ENCODE peak calls at places on chromosomes 1 and 21, in four cellular contexts. One of them, this sample, is unnamed.

GRCh38 chr1:18970762-18971161 is 14.3 kb upstream of the IFFO2 start:
- DNase-seq in CD8-positive, alpha-beta T cell: no peak
- DNase-seq in HFFc6: peak; percentile 82
- DNase-seq in osteocyte: no peak
- DNase-seq in this sample: no peak

GRCh38 chr1:11158720-11159321 is 30.3 kb upstream of the ANGPTL7 start:
- DNase-seq in CD8-positive, alpha-beta T cell: no peak
- DNase-seq in osteocyte: no peak
- DNase-seq in HFFc6: peak; percentile 96
- DNase-seq in this sample: no peak

GRCh38 chr1:209710837-209711236 is 6.2 kb downstream of the HSD11B1 start:
- DNase-seq in osteocyte: no peak
- DNase-seq in CD8-positive, alpha-beta T cell: no peak
- DNase-seq in HFFc6: no peak
- DNase-seq in this sample: no peak

GRCh38 chr1:161307230-161307768 is 2.5 kb downstream of the MPZ start:
- DNase-seq in CD8-positive, alpha-beta T cell: peak; percentile 50
- DNase-seq in osteocyte: no peak
- DNase-seq in HFFc6: no peak
- DNase-seq in this sample: no peak

GRCh38 chr1:25556791-25557476 is 13.5 kb downstream of the LDLRAP1 start:
- DNase-seq in CD8-positive, alpha-beta T cell: peak; percentile 71
- DNase-seq in HFFc6: peak; percentile 30
- DNase-seq in osteocyte: no peak
- DNase-seq in this sample: no peak

GRCh38 chr1:18830596-18830995 is 28.9 kb downstream of the TAS1R2 start:
- DNase-seq in HFFc6: no peak
- DNase-seq in CD8-positive, alpha-beta T cell: no peak
- DNase-seq in osteocyte: no peak
- DNase-seq in this sample: no peak

GRCh38 chr1:157368363-157368762 is 184.0 kb downstream of the FCRL5 start:
- DNase-seq in osteocyte: no peak
- DNase-seq in HFFc6: no peak
- DNase-seq in CD8-positive, alpha-beta T cell: no peak
- DNase-seq in this sample: no peak

GRCh38 chr1:177945943-177946650 is 23.8 kb downstream of the SEC16B start:
- DNase-seq in osteocyte: peak; percentile 84
- DNase-seq in HFFc6: peak; percentile 56
- DNase-seq in CD8-positive, alpha-beta T cell: no peak
- DNase-seq in this sample: no peak

GRCh38 chr1:13930151-13930550 is 230.2 kb downstream of the PRDM2 start:
- DNase-seq in HFFc6: no peak
- DNase-seq in osteocyte: peak; percentile 46
- DNase-seq in CD8-positive, alpha-beta T cell: no peak
- DNase-seq in this sample: no peak

GRCh38 chr1:217542136-217542777 is 88.6 kb downstream of the GPATCH2 start:
- DNase-seq in HFFc6: no peak
- DNase-seq in osteocyte: no peak
- DNase-seq in CD8-positive, alpha-beta T cell: no peak
- DNase-seq in this sample: peak; percentile 29

GRCh38 chr1:8318436-8318835 is 522 bp downstream of the SLC45A1 start:
- DNase-seq in HFFc6: no peak
- DNase-seq in osteocyte: no peak
- DNase-seq in CD8-positive, alpha-beta T cell: no peak
- DNase-seq in this sample: no peak

GRCh38 chr1:92965003-92965402 is 3.7 kb upstream of the DIPK1A start:
- DNase-seq in osteocyte: no peak
- DNase-seq in HFFc6: no peak
- DNase-seq in CD8-positive, alpha-beta T cell: peak; percentile 74
- DNase-seq in this sample: no peak

GRCh38 chr1:221347706-221348105 is 394.2 kb downstream of the DUSP10 start:
- DNase-seq in CD8-positive, alpha-beta T cell: no peak
- DNase-seq in osteocyte: no peak
- DNase-seq in HFFc6: no peak
- DNase-seq in this sample: no peak

GRCh38 chr21:15400905-15401304 is 328.9 kb upstream of the USP25 start:
- DNase-seq in HFFc6: no peak
- DNase-seq in osteocyte: no peak
- DNase-seq in CD8-positive, alpha-beta T cell: no peak
- DNase-seq in this sample: no peak

GRCh38 chr1:106680922-106681321 is 375.6 kb upstream of the PRMT6 start:
- DNase-seq in HFFc6: no peak
- DNase-seq in osteocyte: no peak
- DNase-seq in CD8-positive, alpha-beta T cell: no peak
- DNase-seq in this sample: no peak

GRCh38 chr1:241828576-241828975 is 19.4 kb upstream of the EXO1 start:
- DNase-seq in osteocyte: no peak
- DNase-seq in HFFc6: peak; percentile 45
- DNase-seq in CD8-positive, alpha-beta T cell: no peak
- DNase-seq in this sample: no peak

GRCh38 chr1:29285771-29286170 is 49.4 kb downstream of the PTPRU start:
- DNase-seq in osteocyte: no peak
- DNase-seq in CD8-positive, alpha-beta T cell: no peak
- DNase-seq in HFFc6: no peak
- DNase-seq in this sample: no peak

GRCh38 chr1:161017756-161018630 is 3.0 kb downstream of the F11R start:
- DNase-seq in osteocyte: no peak
- DNase-seq in HFFc6: no peak
- DNase-seq in CD8-positive, alpha-beta T cell: no peak
- DNase-seq in this sample: no peak

GRCh38 chr1:155179107-155180031 is 5.7 kb downstream of the TRIM46 start:
- DNase-seq in CD8-positive, alpha-beta T cell: no peak
- DNase-seq in HFFc6: no peak
- DNase-seq in osteocyte: no peak
- DNase-seq in this sample: peak; percentile 61

GRCh38 chr1:225880210-225880584 is 2.0 kb downstream of the TMEM63A start:
- DNase-seq in HFFc6: no peak
- DNase-seq in CD8-positive, alpha-beta T cell: no peak
- DNase-seq in osteocyte: no peak
- DNase-seq in this sample: no peak

GRCh38 chr1:21822349-21822748 is 10.3 kb downstream of the LDLRAD2 start:
- DNase-seq in CD8-positive, alpha-beta T cell: no peak
- DNase-seq in osteocyte: no peak
- DNase-seq in HFFc6: no peak
- DNase-seq in this sample: no peak

GRCh38 chr1:23613191-23614126 is 54.2 kb upstream of the ID3 start:
- DNase-seq in osteocyte: no peak
- DNase-seq in HFFc6: no peak
- DNase-seq in CD8-positive, alpha-beta T cell: peak; percentile 78
- DNase-seq in this sample: no peak

GRCh38 chr1:7549693-7550161 is 221.4 kb upstream of the VAMP3 start:
- DNase-seq in HFFc6: no peak
- DNase-seq in osteocyte: no peak
- DNase-seq in CD8-positive, alpha-beta T cell: no peak
- DNase-seq in this sample: no peak

GRCh38 chr1:246503341-246503740 is 3.7 kb downstream of the SMYD3 start:
- DNase-seq in osteocyte: no peak
- DNase-seq in HFFc6: peak; percentile 53
- DNase-seq in CD8-positive, alpha-beta T cell: no peak
- DNase-seq in this sample: no peak

GRCh38 chr1:31739281-31739853 is 24.8 kb downstream of the ADGRB2 start:
- DNase-seq in HFFc6: no peak
- DNase-seq in CD8-positive, alpha-beta T cell: no peak
- DNase-seq in osteocyte: no peak
- DNase-seq in this sample: no peak

GRCh38 chr1:44029260-44029910 is 1.9 kb downstream of the SLC6A9 start:
- DNase-seq in CD8-positive, alpha-beta T cell: no peak
- DNase-seq in osteocyte: no peak
- DNase-seq in HFFc6: no peak
- DNase-seq in this sample: no peak

GRCh38 chr1:71521655-71522264 is 440.9 kb upstream of the ZRANB2 start:
- DNase-seq in CD8-positive, alpha-beta T cell: no peak
- DNase-seq in HFFc6: peak; percentile 18
- DNase-seq in osteocyte: no peak
- DNase-seq in this sample: no peak

GRCh38 chr1:171641076-171641864 is 11.2 kb downstream of the MYOC start:
- DNase-seq in CD8-positive, alpha-beta T cell: no peak
- DNase-seq in osteocyte: no peak
- DNase-seq in HFFc6: no peak
- DNase-seq in this sample: no peak

GRCh38 chr1:174008979-174009378 is 13.2 kb downstream of the RC3H1 start:
- DNase-seq in HFFc6: no peak
- DNase-seq in osteocyte: no peak
- DNase-seq in CD8-positive, alpha-beta T cell: no peak
- DNase-seq in this sample: no peak

GRCh38 chr1:200282497-200283122 is 127.2 kb downstream of the ZNF281 start:
- DNase-seq in osteocyte: no peak
- DNase-seq in CD8-positive, alpha-beta T cell: no peak
- DNase-seq in HFFc6: no peak
- DNase-seq in this sample: no peak

GRCh38 chr1:1370771-1371300 is 4.2 kb downstream of the AURKAIP1 start:
- DNase-seq in CD8-positive, alpha-beta T cell: no peak
- DNase-seq in osteocyte: no peak
- DNase-seq in HFFc6: no peak
- DNase-seq in this sample: no peak

GRCh38 chr1:110554871-110555801 is 36.2 kb upstream of the KCNA10 start:
- DNase-seq in osteocyte: no peak
- DNase-seq in CD8-positive, alpha-beta T cell: peak; percentile 75
- DNase-seq in HFFc6: no peak
- DNase-seq in this sample: peak; percentile 27

GRCh38 chr1:53293123-53293522 is 34.7 kb downstream of the LRP8 start:
- DNase-seq in HFFc6: no peak
- DNase-seq in CD8-positive, alpha-beta T cell: no peak
- DNase-seq in osteocyte: no peak
- DNase-seq in this sample: peak; percentile 63

GRCh38 chr21:37546299-37546908 is 179.8 kb downstream of the DYRK1A start:
- DNase-seq in HFFc6: no peak
- DNase-seq in osteocyte: peak; percentile 68
- DNase-seq in CD8-positive, alpha-beta T cell: no peak
- DNase-seq in this sample: no peak
- TF ChIP-seq CTCF in HFFc6: peak; percentile 14
- TF ChIP-seq CTCF in osteocyte: no peak
- TF ChIP-seq CTCF in CD8-positive, alpha-beta T cell: no peak
- TF ChIP-seq CTCF in this sample: no peak

GRCh38 chr1:9595156-9595967 is 6.7 kb downstream of the TMEM201 start:
- DNase-seq in HFFc6: no peak
- DNase-seq in osteocyte: no peak
- DNase-seq in CD8-positive, alpha-beta T cell: no peak
- DNase-seq in this sample: no peak

GRCh38 chr1:9596419-9597123 is 7.9 kb downstream of the TMEM201 start:
- DNase-seq in osteocyte: no peak
- DNase-seq in CD8-positive, alpha-beta T cell: no peak
- DNase-seq in HFFc6: no peak
- DNase-seq in this sample: no peak

GRCh38 chr1:9594471-9595155 is 5.9 kb downstream of the TMEM201 start:
- DNase-seq in osteocyte: no peak
- DNase-seq in HFFc6: no peak
- DNase-seq in CD8-positive, alpha-beta T cell: no peak
- DNase-seq in this sample: no peak

GRCh38 chr1:9597361-9598315 is 8.9 kb downstream of the TMEM201 start:
- DNase-seq in CD8-positive, alpha-beta T cell: no peak
- DNase-seq in HFFc6: no peak
- DNase-seq in osteocyte: no peak
- DNase-seq in this sample: no peak

GRCh38 chr1:9595968-9596340 is 7.2 kb downstream of the TMEM201 start:
- DNase-seq in osteocyte: no peak
- DNase-seq in HFFc6: no peak
- DNase-seq in CD8-positive, alpha-beta T cell: no peak
- DNase-seq in this sample: no peak
- TF ChIP-seq CTCF in osteocyte: no peak
- TF ChIP-seq CTCF in HFFc6: no peak
- TF ChIP-seq CTCF in CD8-positive, alpha-beta T cell: no peak
- TF ChIP-seq CTCF in this sample: no peak

GRCh38 chr1:206079130-206079529 is 26.2 kb downstream of the RHEX start:
- DNase-seq in HFFc6: no peak
- DNase-seq in CD8-positive, alpha-beta T cell: no peak
- DNase-seq in osteocyte: no peak
- DNase-seq in this sample: no peak

GRCh38 chr1:206070627-206071304 is 17.8 kb downstream of the RHEX start:
- DNase-seq in CD8-positive, alpha-beta T cell: no peak
- DNase-seq in osteocyte: no peak
- DNase-seq in HFFc6: no peak
- DNase-seq in this sample: no peak

GRCh38 chr1:206075786-206076725 is 23.1 kb downstream of the RHEX start:
- DNase-seq in osteocyte: no peak
- DNase-seq in HFFc6: peak; percentile 45
- DNase-seq in CD8-positive, alpha-beta T cell: no peak
- DNase-seq in this sample: no peak

GRCh38 chr1:206080421-206080820 is 27.4 kb downstream of the RHEX start:
- DNase-seq in HFFc6: no peak
- DNase-seq in CD8-positive, alpha-beta T cell: no peak
- DNase-seq in osteocyte: no peak
- DNase-seq in this sample: no peak

DNA sequence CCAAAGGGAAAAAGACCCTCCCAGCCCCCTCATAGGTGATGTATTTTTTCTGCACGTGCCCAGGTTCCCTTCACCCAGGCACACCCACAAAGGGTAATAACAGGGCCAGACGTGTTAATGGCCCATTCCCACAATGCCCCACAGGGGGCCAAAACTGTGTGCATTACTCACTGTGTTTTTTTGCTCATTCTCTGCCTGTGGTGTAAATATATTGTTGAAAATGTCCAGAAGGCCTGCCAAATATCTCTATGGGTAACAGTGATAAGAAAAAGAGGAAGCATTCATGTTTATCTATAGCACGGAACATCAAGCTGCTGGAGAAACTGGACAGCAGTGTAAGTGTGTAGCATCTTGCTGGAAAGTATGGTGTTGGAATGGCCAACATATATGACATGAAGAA is 21.9 kb downstream of the RHEX start:
- DNase-seq in CD8-positive, alpha-beta T cell: no peak
- DNase-seq in HFFc6: no peak
- DNase-seq in osteocyte: no peak
- DNase-seq in this sample: no peak
- TF ChIP-seq CTCF in CD8-positive, alpha-beta T cell: no peak
- TF ChIP-seq CTCF in HFFc6: peak; percentile 27
- TF ChIP-seq CTCF in osteocyte: no peak
- TF ChIP-seq CTCF in this sample: no peak

GRCh38 chr1:35112668-35113067 is 33.5 kb downstream of the ZMYM1 start:
- DNase-seq in CD8-positive, alpha-beta T cell: no peak
- DNase-seq in osteocyte: no peak
- DNase-seq in HFFc6: no peak
- DNase-seq in this sample: no peak
- TF ChIP-seq CTCF in CD8-positive, alpha-beta T cell: no peak
- TF ChIP-seq CTCF in osteocyte: peak; percentile 41
- TF ChIP-seq CTCF in HFFc6: peak; percentile 70
- TF ChIP-seq CTCF in this sample: no peak